ENCODE peak calls at places on chromosomes 7 and 10, in four cellular contexts. One of them, this sample, is unnamed.

GRCh38 chr7:29019275-29019820 is 61.2 kb upstream of the TRIL start:
- DNase-seq in SK-N-SH: no peak
- DNase-seq in HepG2: no peak
- DNase-seq in GM12878: no peak
- DNase-seq in this sample: no peak

GRCh38 chr10:117342638-117343037 is 32.6 kb downstream of the PDZD8 start:
- DNase-seq in GM12878: no peak
- DNase-seq in SK-N-SH: no peak
- DNase-seq in HepG2: no peak
- DNase-seq in this sample: no peak

GRCh38 chr7:1512781-1513656 is 8.8 kb upstream of the INTS1 start:
- DNase-seq in HepG2: no peak
- DNase-seq in GM12878: no peak
- DNase-seq in SK-N-SH: no peak
- DNase-seq in this sample: no peak

GRCh38 chr10:47317251-47317650 is 5.0 kb upstream of the GDF2 start:
- DNase-seq in GM12878: no peak
- DNase-seq in HepG2: no peak
- DNase-seq in SK-N-SH: no peak
- DNase-seq in this sample: no peak

GRCh38 chr10:22911889-22912762 is 15.7 kb upstream of the ARMC3 start:
- DNase-seq in HepG2: peak
- DNase-seq in GM12878: no peak
- DNase-seq in SK-N-SH: peak
- DNase-seq in this sample: no peak

GRCh38 chr10:14873090-14873760 is 5.4 kb upstream of the SUV39H2 start:
- DNase-seq in GM12878: no peak
- DNase-seq in SK-N-SH: no peak
- DNase-seq in HepG2: no peak
- DNase-seq in this sample: no peak

GRCh38 chr7:96723622-96724021 is 14.0 kb upstream of the SEM1 start:
- DNase-seq in HepG2: no peak
- DNase-seq in SK-N-SH: no peak
- DNase-seq in GM12878: no peak
- DNase-seq in this sample: no peak

GRCh38 chr7:2017914-2018785 is 214.6 kb downstream of the MAD1L1 start:
- DNase-seq in SK-N-SH: peak
- DNase-seq in HepG2: peak
- DNase-seq in GM12878: no peak
- DNase-seq in this sample: no peak

GRCh38 chr7:105538349-105538748 is 6.3 kb downstream of the RINT1 start:
- DNase-seq in SK-N-SH: no peak
- DNase-seq in HepG2: no peak
- DNase-seq in GM12878: no peak
- DNase-seq in this sample: no peak

GRCh38 chr7:80844916-80845315 is 73.9 kb downstream of the SEMA3C start:
- DNase-seq in HepG2: no peak
- DNase-seq in SK-N-SH: no peak
- DNase-seq in GM12878: no peak
- DNase-seq in this sample: no peak

GRCh38 chr10:114285961-114286441 is 46.9 kb downstream of the VWA2 start:
- DNase-seq in SK-N-SH: no peak
- DNase-seq in HepG2: no peak
- DNase-seq in GM12878: no peak
- DNase-seq in this sample: no peak

GRCh38 chr7:142478479-142479220 is 220.8 kb upstream of the PRSS58 start:
- DNase-seq in HepG2: peak
- DNase-seq in GM12878: no peak
- DNase-seq in SK-N-SH: peak
- DNase-seq in this sample: peak

GRCh38 chr10:80272793-80273522 is 16.5 kb downstream of the MAT1A start:
- DNase-seq in SK-N-SH: no peak
- DNase-seq in HepG2: peak
- DNase-seq in GM12878: no peak
- DNase-seq in this sample: peak

GRCh38 chr7:445563-446288 is 73.9 kb downstream of the PDGFA start:
- DNase-seq in SK-N-SH: no peak
- DNase-seq in HepG2: no peak
- DNase-seq in GM12878: no peak
- DNase-seq in this sample: no peak

GRCh38 chr7:130734525-130735272 is 692 bp upstream of the KLF14 start:
- DNase-seq in GM12878: no peak
- DNase-seq in HepG2: no peak
- DNase-seq in SK-N-SH: peak
- DNase-seq in this sample: no peak

GRCh38 chr10:27893320-27894014 is 105.4 kb downstream of the ODAD2 start:
- DNase-seq in SK-N-SH: no peak
- DNase-seq in GM12878: no peak
- DNase-seq in HepG2: no peak
- DNase-seq in this sample: no peak

GRCh38 chr7:106781828-106782544 is 83.1 kb upstream of the PIK3CG start:
- DNase-seq in SK-N-SH: no peak
- DNase-seq in HepG2: no peak
- DNase-seq in GM12878: no peak
- DNase-seq in this sample: no peak

GRCh38 chr10:93379366-93380042 is 102.6 kb downstream of the MYOF start:
- DNase-seq in SK-N-SH: no peak
- DNase-seq in HepG2: no peak
- DNase-seq in GM12878: no peak
- DNase-seq in this sample: no peak

GRCh38 chr10:127398140-127398966 is 150.8 kb upstream of the NPS start:
- DNase-seq in GM12878: no peak
- DNase-seq in SK-N-SH: peak
- DNase-seq in HepG2: no peak
- DNase-seq in this sample: no peak

GRCh38 chr10:122062831-122063674 is 74.1 kb downstream of the TACC2 start:
- DNase-seq in GM12878: no peak
- DNase-seq in SK-N-SH: peak
- DNase-seq in HepG2: peak
- DNase-seq in this sample: peak

GRCh38 chr10:61319550-61320256 is 133.5 kb downstream of the TMEM26 start:
- DNase-seq in SK-N-SH: no peak
- DNase-seq in HepG2: no peak
- DNase-seq in GM12878: no peak
- DNase-seq in this sample: no peak

GRCh38 chr10:32384185-32384584 is 37.2 kb upstream of the EPC1 start:
- DNase-seq in HepG2: no peak
- DNase-seq in SK-N-SH: no peak
- DNase-seq in GM12878: no peak
- DNase-seq in this sample: no peak

GRCh38 chr7:36943591-36944430 is 219.5 kb upstream of the AOAH start:
- DNase-seq in GM12878: no peak
- DNase-seq in SK-N-SH: no peak
- DNase-seq in HepG2: no peak
- DNase-seq in this sample: no peak

GRCh38 chr10:1401056-1401965 is 336.0 kb downstream of the ADARB2 start:
- DNase-seq in SK-N-SH: peak
- DNase-seq in GM12878: no peak
- DNase-seq in HepG2: no peak
- DNase-seq in this sample: no peak

GRCh38 chr7:23268746-23269145 is 22.2 kb downstream of the GPNMB start:
- DNase-seq in SK-N-SH: no peak
- DNase-seq in GM12878: no peak
- DNase-seq in HepG2: peak
- DNase-seq in this sample: peak

GRCh38 chr7:112143567-112143966 is 62.6 kb downstream of the DOCK4 start:
- DNase-seq in GM12878: no peak
- DNase-seq in SK-N-SH: no peak
- DNase-seq in HepG2: no peak
- DNase-seq in this sample: no peak

DNA sequence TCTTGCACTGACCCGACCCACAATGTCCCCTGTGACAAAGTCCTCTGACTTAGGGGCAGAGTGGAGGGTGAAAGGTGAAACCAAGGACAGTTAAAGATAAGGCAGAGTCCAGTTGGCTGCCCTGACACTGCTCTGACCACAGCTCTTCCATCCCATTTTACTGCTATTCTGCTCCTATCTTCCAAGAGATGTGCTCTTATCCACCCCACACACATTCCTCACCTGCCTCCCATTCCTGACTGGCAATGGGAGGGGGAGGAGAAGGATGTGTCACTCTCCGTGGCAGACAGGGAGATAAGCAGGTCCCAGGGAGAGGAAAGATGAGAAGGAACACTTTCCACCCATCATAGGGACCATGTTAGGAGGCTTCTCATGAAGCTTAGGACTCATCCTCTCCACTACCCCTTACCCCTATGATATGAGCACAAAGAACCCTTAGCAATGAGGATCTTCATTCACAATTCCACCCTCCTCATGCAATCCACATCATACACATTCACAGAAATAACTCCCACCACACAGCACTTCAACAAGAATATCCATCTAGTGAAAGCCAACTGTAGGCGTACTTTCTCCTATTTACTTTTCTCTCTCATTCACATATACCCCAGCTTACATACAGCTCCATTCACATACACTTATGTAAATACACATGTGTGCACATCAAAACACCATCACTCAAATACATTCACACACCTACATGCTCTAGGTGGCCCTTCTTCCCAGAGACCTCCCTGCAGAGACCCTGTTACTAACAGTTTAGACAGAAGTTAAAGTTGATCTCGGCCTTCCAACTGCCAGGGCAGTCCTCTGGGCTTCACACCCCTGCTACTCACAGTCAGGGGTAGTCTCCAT is 6.6 kb downstream of the SYNPO2L start:
- DNase-seq in GM12878: no peak
- DNase-seq in HepG2: peak
- DNase-seq in SK-N-SH: no peak
- DNase-seq in this sample: peak
- TF ChIP-seq ZBTB33 in GM12878: no peak
- TF ChIP-seq ZBTB33 in HepG2: no peak
- TF ChIP-seq ZBTB33 in SK-N-SH: no peak
- TF ChIP-seq ZBTB33 in this sample: no peak

DNA sequence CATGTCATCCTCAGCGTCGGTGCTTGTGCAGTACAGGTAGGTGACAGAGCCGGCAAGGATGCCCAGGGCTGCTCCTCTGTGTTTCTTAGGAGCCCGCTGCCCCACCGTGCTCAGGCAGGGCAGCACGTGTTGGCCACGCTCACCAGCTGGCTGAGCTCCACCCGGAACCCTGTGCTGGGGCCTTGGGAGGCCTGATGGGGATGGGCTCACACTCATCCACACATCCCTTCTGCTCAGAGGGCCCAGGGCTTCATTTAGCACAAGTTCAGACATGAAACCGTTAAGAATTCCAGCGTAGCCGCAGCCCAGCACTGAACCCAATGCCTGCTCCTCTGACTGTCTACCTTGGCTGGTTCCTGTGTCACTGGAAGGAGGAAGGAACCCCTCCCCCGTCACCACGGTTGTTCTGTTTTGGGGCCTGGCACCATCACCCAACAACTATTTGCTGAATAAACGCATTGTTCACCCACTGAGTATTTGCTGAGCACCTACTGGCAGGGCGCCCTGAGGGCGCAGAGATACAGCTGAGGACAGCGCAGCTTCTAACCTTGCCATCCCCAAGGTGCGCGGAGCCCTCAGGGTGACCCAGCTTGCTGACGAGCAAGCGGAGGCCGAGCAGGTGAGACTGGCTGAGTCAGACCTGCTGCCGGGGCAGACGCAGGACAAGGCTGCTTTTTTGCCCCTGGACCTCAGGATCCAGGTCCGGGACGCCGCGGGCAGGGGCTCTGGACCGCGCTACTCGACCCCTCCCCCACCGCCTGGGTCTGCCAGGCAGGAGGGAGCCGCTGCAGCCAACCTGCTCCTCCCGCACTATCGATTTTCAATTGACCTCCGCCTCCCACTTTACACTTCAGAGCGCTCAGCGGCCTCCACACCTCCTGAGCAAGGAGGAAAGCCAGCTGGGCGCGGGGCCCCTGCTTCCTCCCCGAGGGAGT is 50.6 kb upstream of the RET start:
- DNase-seq in HepG2: no peak
- DNase-seq in SK-N-SH: peak
- DNase-seq in GM12878: no peak
- DNase-seq in this sample: no peak
- TF ChIP-seq FOXM1 in HepG2: no peak
- TF ChIP-seq FOXM1 in SK-N-SH: no peak
- TF ChIP-seq FOXM1 in GM12878: no peak
- TF ChIP-seq FOXM1 in this sample: no peak

DNA sequence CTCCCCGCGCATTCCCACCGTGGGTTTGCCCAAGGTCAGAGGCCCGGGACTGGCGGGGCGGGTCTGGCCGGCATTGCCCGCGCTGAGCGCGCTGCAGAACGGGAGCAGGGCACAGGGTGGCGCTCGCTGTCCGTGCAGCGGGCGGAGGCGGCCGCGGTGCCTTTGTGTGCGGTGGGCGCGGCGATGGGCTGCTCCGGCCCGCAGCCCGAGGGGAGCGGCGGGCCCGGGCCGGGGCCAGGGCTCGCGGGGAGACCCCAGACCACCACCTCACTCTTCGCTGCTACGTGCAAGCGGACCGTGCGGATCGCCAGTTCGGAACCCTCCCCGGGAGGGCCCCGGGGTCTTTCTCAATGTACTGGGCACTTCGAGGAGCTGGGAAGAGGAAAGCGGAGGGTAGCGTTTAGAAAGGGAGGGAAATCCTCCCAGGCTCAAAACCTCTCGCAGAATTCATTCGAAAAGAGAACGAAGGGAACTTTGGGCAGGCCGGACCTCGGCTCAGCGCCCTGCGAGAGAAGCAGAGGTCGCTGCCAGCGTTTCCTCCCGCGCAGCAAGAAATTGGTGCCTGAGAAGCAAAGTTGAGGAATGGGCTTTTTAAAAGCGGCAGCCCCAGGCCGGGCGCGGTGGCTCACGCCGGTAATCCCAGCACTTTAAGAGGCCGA is 8.5 kb downstream of the SP8 start:
- DNase-seq in GM12878: no peak
- DNase-seq in SK-N-SH: peak
- DNase-seq in HepG2: no peak
- DNase-seq in this sample: peak
- TF ChIP-seq ZBTB33 in GM12878: no peak
- TF ChIP-seq ZBTB33 in SK-N-SH: no peak
- TF ChIP-seq ZBTB33 in HepG2: no peak
- TF ChIP-seq ZBTB33 in this sample: no peak

GRCh38 chr7:33964417-33965115 is 59.2 kb downstream of the BMPER start:
- DNase-seq in GM12878: no peak
- DNase-seq in SK-N-SH: no peak
- DNase-seq in HepG2: no peak
- DNase-seq in this sample: no peak

GRCh38 chr7:33959676-33960075 is 54.3 kb downstream of the BMPER start:
- DNase-seq in SK-N-SH: no peak
- DNase-seq in HepG2: no peak
- DNase-seq in GM12878: no peak
- DNase-seq in this sample: no peak

GRCh38 chr7:33958126-33958525 is 52.8 kb downstream of the BMPER start:
- DNase-seq in GM12878: no peak
- DNase-seq in HepG2: no peak
- DNase-seq in SK-N-SH: no peak
- DNase-seq in this sample: no peak

GRCh38 chr7:33965116-33965827 is 59.9 kb downstream of the BMPER start:
- DNase-seq in HepG2: no peak
- DNase-seq in GM12878: no peak
- DNase-seq in SK-N-SH: no peak
- DNase-seq in this sample: no peak

DNA sequence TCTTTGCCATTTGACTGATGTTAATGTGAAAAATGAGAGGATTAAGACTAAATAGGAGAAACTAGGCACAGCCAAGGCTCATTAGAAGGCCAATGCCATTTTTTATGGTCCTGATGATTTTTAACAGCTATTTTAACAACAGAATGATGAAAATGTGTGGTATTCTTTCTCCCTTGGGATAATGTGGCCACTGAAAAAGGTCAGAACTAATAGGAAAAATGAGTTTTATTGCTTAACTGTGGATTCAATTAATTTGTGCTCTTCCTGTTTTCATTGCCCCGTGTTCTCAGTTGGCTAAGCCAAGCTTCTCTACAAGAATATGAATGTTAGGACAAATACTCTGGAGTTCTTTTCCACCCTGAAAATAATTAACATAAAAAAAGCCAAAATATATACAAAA is 56.6 kb downstream of the BMPER start:
- DNase-seq in SK-N-SH: no peak
- DNase-seq in HepG2: no peak
- DNase-seq in GM12878: no peak
- DNase-seq in this sample: no peak
- TF ChIP-seq FOXM1 in SK-N-SH: no peak
- TF ChIP-seq FOXM1 in HepG2: no peak
- TF ChIP-seq FOXM1 in GM12878: no peak
- TF ChIP-seq FOXM1 in this sample: no peak

This sample was measured in K562.